ENCODE peak calls at places on chromosomes 11 and 22, in ten cellular contexts. Z, R, X, V, M, S, U, T, H and A are unnamed samples. For H3K4me1, the result is how much of the 10 kb centered on the place peaks cover.

GRCh38 chr11:102604875-102605274 is 20.3 kb downstream of the MMP20 start:
- DNase-seq in S (no peak), U (no peak), H (no peak), M (no peak), T (no peak), V (no peak), R (no peak), Z (no peak), X (no peak), A (no peak)

GRCh38 chr11:115385211-115385610 is 119.0 kb downstream of the CADM1 start:
- DNase-seq in H (peak), Z (no peak), X (no peak), S (no peak), R (no peak), V (no peak), T (no peak), M (no peak), U (no peak), A (no peak)

GRCh38 chr11:74325649-74326645 is 14.5 kb upstream of the P4HA3 start:
- DNase-seq in U (no peak), R (peak), T (peak), V (peak), M (peak), H (peak), S (peak), X (peak), Z (peak), A (no peak)

GRCh38 chr22:17858033-17858432 is 83.8 kb upstream of the BID start:
- DNase-seq in X (no peak), V (no peak), U (no peak), S (no peak), M (no peak), Z (peak), T (no peak), H (no peak), R (no peak), A (no peak)

GRCh38 chr22:17371446-17371845 is 2.2 kb downstream of the CECR2 start:
- DNase-seq in T (no peak), R (no peak), H (no peak), X (no peak), Z (no peak), U (no peak), S (no peak), M (no peak), V (no peak), A (no peak)

GRCh38 chr11:36373040-36374010 is 77.2 kb downstream of the PRR5L start:
- DNase-seq in U (no peak), M (no peak), V (no peak), R (no peak), S (no peak), Z (no peak), X (no peak), T (no peak), H (no peak), A (no peak)

GRCh38 chr11:350723-351255 is 18.5 kb upstream of the B4GALNT4 start:
- DNase-seq in V (peak), X (peak), S (peak), Z (no peak), T (no peak), M (no peak), R (no peak), H (no peak), U (no peak), A (no peak)

GRCh38 chr22:16819249-16819648 is 6.0 kb downstream of the XKR3 start:
- DNase-seq in M (no peak), X (no peak), T (no peak), H (no peak), V (no peak), Z (no peak), U (no peak), S (no peak), R (no peak), A (no peak)

GRCh38 chr11:77085652-77086051 is 17.0 kb upstream of the OMP start:
- DNase-seq in T (peak), R (no peak), X (peak), V (no peak), H (no peak), S (no peak), U (no peak), M (no peak), Z (no peak), A (no peak)

GRCh38 chr11:86502137-86502536 is 127.5 kb downstream of the CCDC81 start:
- DNase-seq in H (no peak), U (no peak), M (no peak), Z (no peak), R (no peak), S (no peak), V (no peak), T (no peak), X (no peak), A (no peak)

GRCh38 chr22:45096256-45096907 is 67.3 kb upstream of the NUP50 start:
- DNase-seq in U (peak), M (peak), H (peak), S (peak), X (no peak), R (peak), T (peak), V (peak), Z (peak), A (no peak)

DNA sequence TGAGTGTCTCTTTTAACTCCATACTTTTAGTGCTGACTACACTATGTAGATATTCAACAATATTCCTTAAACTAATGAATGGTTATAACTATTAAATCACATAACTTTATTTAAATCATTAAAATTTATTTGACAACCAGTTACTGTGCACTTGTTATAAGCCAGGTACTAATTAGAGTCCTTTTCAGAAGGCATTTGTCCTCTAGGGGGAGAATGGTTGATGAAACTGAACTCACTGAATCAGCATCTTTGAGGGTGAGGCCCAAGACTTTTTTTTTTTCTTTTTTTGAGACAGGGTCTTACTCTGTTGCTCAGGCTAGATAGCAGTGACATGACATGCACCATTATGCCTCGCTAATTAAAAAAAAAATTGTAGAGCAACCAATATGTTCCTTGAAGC is 515.6 kb upstream of the CCDC90B start:
- DNase-seq in X (no peak), V (no peak), R (no peak), T (no peak), Z (no peak), H (no peak), M (no peak), S (no peak), U (no peak), A (no peak)
- TF ChIP-seq CTCF in X (no peak), V (no peak), R (no peak), T (no peak), Z (no peak), H (no peak), M (no peak), S (no peak), U (peak), A (no peak)

DNA sequence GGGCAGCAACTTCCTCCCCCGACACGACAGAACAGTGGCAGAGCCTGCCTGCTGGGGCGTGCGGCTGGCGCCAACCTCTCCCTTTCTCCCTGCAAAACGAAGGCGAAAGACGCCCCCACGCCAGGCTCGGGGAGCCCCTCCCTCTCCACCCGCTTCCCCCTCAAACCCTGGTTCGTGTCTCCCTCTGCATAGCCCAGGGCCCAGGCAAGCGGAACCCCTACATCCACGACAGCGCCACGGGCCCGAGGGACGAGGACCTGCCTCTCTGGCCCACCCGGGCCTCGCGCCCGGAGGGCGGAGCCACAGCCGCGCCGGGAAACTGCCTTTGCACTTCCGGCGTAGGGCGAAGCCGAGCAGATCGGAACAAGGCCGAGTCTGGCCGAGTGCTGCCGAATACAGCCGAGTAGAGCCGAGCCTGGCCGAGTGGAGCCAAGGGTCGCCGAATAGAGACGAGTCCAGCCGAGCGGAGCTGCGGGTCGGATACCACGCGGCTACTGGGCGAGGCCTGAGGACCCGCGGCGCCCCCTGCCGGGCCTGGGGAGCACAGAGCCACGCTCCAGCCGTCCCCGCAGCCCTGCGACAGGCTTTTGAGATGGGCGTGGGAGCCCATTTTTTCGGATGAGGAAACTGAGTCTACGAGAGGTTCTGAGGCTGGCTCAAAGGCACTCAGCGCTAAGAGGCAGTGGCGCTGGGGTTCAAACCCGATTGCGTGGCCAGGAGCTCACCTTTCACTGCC is 11.2 kb upstream of the C1QTNF6 start:
- DNase-seq in Z (peak), H (peak), T (peak), S (peak), M (peak), X (peak), U (peak), R (peak), V (peak), A (peak)
- H3K4me1 ChIP-seq in Z (under half), H (under half), T (under half), S (under half), M (under half), X (under half), U (under half), R (under half), V (under half), A (under half)

DNA sequence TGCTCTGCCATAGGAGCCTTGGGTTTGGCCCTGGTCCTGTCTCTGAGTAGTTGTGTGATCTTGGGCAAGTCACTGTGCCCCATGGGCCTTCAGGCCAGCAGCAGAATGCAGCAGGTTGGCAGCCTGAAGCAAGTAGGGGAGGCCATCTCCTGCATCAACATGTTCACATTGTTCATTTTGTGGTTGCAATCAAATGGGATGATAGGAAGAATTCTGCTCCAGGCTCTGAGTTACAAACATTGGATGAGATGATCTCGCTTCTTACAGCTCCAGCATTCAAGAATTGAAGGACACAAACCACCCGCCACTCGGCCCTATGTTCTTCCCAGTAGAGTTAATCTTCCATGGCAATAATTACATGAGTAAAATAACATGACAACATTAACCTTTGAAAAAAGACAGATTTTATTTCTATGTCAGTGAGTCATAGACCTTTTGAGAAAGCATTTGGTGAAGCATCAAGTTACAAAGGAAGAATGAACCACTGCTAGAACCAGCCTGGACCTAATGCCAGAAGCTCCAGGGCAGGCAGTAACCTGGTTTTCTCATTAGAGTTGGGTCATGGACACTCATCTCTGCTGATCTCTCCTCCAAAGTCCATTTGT is 308.3 kb upstream of the NCAM1 start:
- DNase-seq in U (no peak), T (no peak), X (no peak), S (no peak), V (no peak), Z (no peak), H (peak), R (no peak), M (no peak), A (no peak)
- H3K27ac ChIP-seq in U (no peak), T (no peak), X (no peak), S (no peak), V (no peak), Z (no peak), H (no peak), R (no peak), M (no peak), A (no peak)

GRCh38 chr11:9096427-9096826 is 5.0 kb upstream of the SCUBE2 start:
- DNase-seq in S (no peak), V (no peak), T (no peak), X (no peak), R (no peak), U (no peak), Z (no peak), H (no peak), M (no peak), A (no peak)

GRCh38 chr11:9092085-9092484 is 686 bp upstream of the SCUBE2 start:
- DNase-seq in R (no peak), H (no peak), X (no peak), U (no peak), T (no peak), V (no peak), S (no peak), Z (no peak), M (no peak), A (no peak)

GRCh38 chr11:9092846-9093778 is 1.7 kb upstream of the SCUBE2 start:
- DNase-seq in Z (no peak), M (no peak), V (no peak), R (peak), U (no peak), H (no peak), T (no peak), S (peak), X (no peak), A (no peak)

GRCh38 chr11:9094420-9094819 is 3.0 kb upstream of the SCUBE2 start:
- DNase-seq in U (no peak), M (no peak), H (no peak), S (no peak), V (no peak), R (no peak), T (no peak), Z (no peak), X (no peak), A (no peak)

DNA sequence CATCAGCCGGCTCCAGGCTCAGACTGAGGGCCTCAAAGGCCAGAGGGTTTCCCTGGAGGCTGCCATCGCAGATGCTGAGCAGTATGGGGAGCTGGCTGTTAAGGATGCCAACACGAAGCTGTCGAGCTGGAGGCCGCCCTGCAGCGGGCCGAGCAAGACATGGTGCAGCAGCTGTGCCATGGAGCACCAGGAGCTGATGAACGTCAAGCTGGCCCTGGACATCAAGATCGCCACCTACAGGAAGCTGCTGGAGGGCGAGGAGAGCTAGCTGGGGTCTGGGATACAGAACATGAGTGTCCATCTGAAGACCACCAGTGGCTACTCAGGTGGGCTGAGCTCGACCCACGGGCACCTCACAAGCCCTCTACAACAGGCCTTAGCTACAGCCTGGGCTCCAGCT is 4.0 kb upstream of the SCUBE2 start:
- DNase-seq in Z (no peak), U (peak), T (no peak), X (no peak), V (no peak), H (no peak), S (no peak), M (no peak), R (no peak), A (no peak)
- TF ChIP-seq CTCF in Z (no peak), U (peak), T (no peak), X (no peak), V (no peak), H (peak), S (no peak), M (no peak), R (no peak), A (no peak)

DNA sequence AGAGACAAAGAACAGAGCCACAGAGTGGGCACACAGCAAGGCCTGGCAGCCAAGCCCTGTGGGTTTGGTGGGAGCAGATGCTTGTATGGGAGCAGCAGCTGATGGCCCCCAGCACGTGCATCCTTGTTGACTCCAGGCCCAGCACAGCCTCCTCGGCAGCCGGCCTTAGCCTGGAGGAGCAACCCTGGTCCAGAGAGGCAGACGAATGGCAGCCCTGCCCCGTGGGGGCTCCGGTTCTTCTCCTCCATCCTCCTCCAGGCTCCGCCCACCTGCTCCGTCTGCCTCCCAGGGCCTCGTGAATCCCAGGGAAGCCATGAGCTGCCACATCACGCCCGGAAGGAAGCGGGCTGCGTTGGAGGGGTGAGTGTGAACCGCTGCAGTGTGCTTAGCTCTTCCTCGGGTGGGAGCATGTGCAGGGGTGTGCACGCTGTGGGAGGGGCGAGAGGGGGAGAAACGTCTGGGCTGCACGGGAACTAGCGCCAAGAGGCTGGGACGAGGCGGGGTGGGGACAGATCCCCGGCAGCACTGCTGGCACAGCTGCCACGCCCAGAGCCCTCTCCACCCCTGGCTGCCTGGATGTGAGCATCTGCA is 36.3 kb upstream of the JAM3 start:
- DNase-seq in T (no peak), S (no peak), V (peak), U (no peak), R (no peak), Z (no peak), H (no peak), X (peak), M (no peak), A (no peak)
- H3K4me1 ChIP-seq in T (half or more), S (under half), V (under half), U (under half), R (under half), Z (under half), H (under half), X (under half), M (under half), A (under half)

GRCh38 chr11:19594326-19594725 is 118.3 kb upstream of the NAV2 start:
- DNase-seq in U (no peak), T (no peak), H (peak), V (no peak), S (no peak), X (no peak), M (no peak), R (no peak), Z (no peak), A (no peak)

GRCh38 chr11:19597876-19598275 is 114.8 kb upstream of the NAV2 start:
- DNase-seq in H (no peak), R (no peak), U (peak), T (no peak), Z (no peak), X (no peak), M (no peak), S (no peak), V (no peak), A (no peak)

GRCh38 chr11:19595499-19595839 is 117.2 kb upstream of the NAV2 start:
- DNase-seq in S (no peak), U (no peak), X (no peak), Z (no peak), M (no peak), T (no peak), V (no peak), R (no peak), H (no peak), A (no peak)

GRCh38 chr11:19597194-19597593 is 115.4 kb upstream of the NAV2 start:
- DNase-seq in X (no peak), V (no peak), T (no peak), R (no peak), M (no peak), H (peak), S (no peak), Z (no peak), U (no peak), A (no peak)

DNA sequence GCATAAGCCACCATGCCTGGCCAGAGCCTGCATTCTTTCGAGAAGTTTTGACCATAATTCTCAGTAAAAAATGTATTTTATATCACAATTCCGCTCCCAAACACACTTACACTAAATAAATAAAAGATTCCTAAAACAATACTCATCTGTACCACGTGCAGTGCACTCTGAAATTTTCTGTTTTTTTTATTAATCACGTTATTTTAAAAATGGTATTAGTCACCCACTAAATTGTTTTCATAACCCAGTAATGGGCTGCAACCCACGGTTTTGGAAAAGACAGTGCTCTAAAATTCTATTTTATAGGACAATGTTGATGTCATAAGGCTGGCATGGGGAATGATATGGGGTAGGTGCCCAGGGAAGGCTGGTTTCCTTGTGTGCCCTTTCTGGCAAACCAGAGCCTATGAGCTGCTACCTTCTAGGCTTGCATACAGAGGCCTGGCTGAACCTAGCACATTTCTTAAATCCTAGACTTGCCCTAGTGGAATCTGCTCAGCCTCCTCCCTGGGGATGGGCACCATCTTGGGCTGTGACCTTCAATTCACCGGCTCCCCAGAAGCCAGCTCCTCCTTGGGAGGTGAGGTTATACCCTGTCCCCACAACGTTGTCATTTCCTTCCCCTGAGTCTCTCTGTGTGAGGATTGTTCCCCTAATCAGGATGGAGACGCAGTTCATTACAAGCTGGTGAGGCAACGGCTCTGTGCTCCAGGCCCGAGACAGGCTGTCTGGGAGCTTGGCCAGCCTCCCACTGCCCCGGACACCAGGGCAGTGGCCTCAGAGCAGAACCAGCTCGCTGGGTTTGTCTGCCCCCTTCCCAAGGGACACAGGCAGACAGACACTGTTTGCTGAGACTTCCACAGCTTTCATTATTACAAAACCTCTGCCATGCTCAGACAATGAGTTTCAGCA is 116.5 kb upstream of the NAV2 start:
- DNase-seq in T (no peak), V (no peak), R (no peak), U (no peak), H (peak), X (peak), M (peak), S (no peak), Z (no peak), A (no peak)
- H3K27ac ChIP-seq in T (no peak), V (peak), R (no peak), U (no peak), H (peak), X (peak), M (peak), S (no peak), Z (peak), A (peak)